ENCODE peak calls at places on chromosomes 4 and X, in four cellular contexts. G is transverse colon, U is breast epithelium, I is psoas muscle. F is an unnamed sample. For H3K9me3, the result is how much of the 10 kb centered on the place peaks cover.

GRCh38 chrX:150363561-150364346 is 637 bp downstream of the MAMLD1 start:
- DNase-seq in G (peak), U (no peak), I (peak), F (no peak)

GRCh38 chr4:136841526-136841925 is 690.8 kb downstream of the PCDH18 start:
- DNase-seq in G (no peak), U (no peak), I (no peak), F (no peak)

GRCh38 chr4:26862381-26862915 is 1.8 kb downstream of the STIM2 start:
- DNase-seq in G (no peak), U (no peak), I (no peak), F (no peak)

GRCh38 chr4:67327245-67327860 is 217.9 kb downstream of the CENPC start:
- DNase-seq in G (peak), U (peak), I (no peak), F (peak)

GRCh38 chr4:75494563-75494962 is 19.6 kb downstream of the RCHY1 start:
- DNase-seq in G (no peak), U (no peak), I (no peak), F (peak)

GRCh38 chrX:40153335-40154221 is 55.8 kb upstream of the BCOR start:
- DNase-seq in G (peak), U (no peak), I (peak), F (no peak)

GRCh38 chr4:26069218-26069617 is 155.2 kb downstream of the SMIM20 start:
- DNase-seq in G (no peak), U (no peak), I (no peak), F (peak)

GRCh38 chr4:150348079-150348478 is 233.9 kb upstream of the MAB21L2 start:
- DNase-seq in G (no peak), U (no peak), I (no peak), F (peak)

GRCh38 chrX:48972214-48973164 is 845 bp upstream of the KCND1 start:
- DNase-seq in G (peak), U (no peak), I (peak), F (peak)

GRCh38 chrX:103823591-103823990 is 8.5 kb downstream of the RAB9B start:
- DNase-seq in G (no peak), U (no peak), I (no peak), F (peak)

GRCh38 chr4:155331478-155331877 is 45.3 kb downstream of the MAP9 start:
- DNase-seq in G (no peak), U (no peak), I (no peak), F (no peak)

GRCh38 chrX:107880054-107880610 is 54.5 kb downstream of the MID2 start:
- DNase-seq in G (no peak), U (no peak), I (no peak), F (no peak)

GRCh38 chr4:14168919-14169318 is 541.4 kb upstream of the BOD1L1 start:
- DNase-seq in G (peak), U (peak), I (no peak), F (peak)

GRCh38 chr4:167713756-167714155 is 378.6 kb upstream of the ANXA10 start:
- DNase-seq in G (no peak), U (no peak), I (no peak), F (peak)

GRCh38 chr4:80192937-80193336 is 4.4 kb upstream of the PRDM8 start:
- DNase-seq in G (no peak), U (no peak), I (no peak), F (peak)

GRCh38 chr4:4524364-4524763 is 17.5 kb downstream of the STX18 start:
- DNase-seq in G (no peak), U (no peak), I (no peak), F (no peak)

GRCh38 chrX:101595739-101596419 is 21.9 kb downstream of the ARMCX6 start:
- DNase-seq in G (no peak), U (no peak), I (no peak), F (peak)

GRCh38 chr4:140037353-140038030 is 116.5 kb downstream of the MAML3 start:
- DNase-seq in G (no peak), U (no peak), I (no peak), F (peak)

GRCh38 chr4:132396636-132397035 is 752.5 kb upstream of the PCDH10 start:
- DNase-seq in G (no peak), U (no peak), I (no peak), F (peak)

GRCh38 chrX:150512426-150512825 is 56.0 kb upstream of the MTM1 start:
- DNase-seq in G (no peak), U (no peak), I (no peak), F (no peak)

GRCh38 chr4:67035501-67035900 is 509.8 kb downstream of the CENPC start:
- DNase-seq in G (no peak), U (no peak), I (no peak), F (peak)

GRCh38 chr4:171281359-171281758 is 531.8 kb upstream of the GALNTL6 start:
- DNase-seq in G (no peak), U (no peak), I (no peak), F (no peak)

GRCh38 chrX:42290608-42291007 is 367.3 kb upstream of the CASK start:
- DNase-seq in G (no peak), U (no peak), I (no peak), F (no peak)

GRCh38 chrX:16444353-16444752 is 205.6 kb upstream of the S100G start:
- DNase-seq in G (no peak), U (no peak), I (peak), F (peak)

GRCh38 chr4:1403591-1404572 is 2.4 kb downstream of the NKX1-1 start:
- DNase-seq in G (no peak), U (no peak), I (no peak), F (no peak)

DNA sequence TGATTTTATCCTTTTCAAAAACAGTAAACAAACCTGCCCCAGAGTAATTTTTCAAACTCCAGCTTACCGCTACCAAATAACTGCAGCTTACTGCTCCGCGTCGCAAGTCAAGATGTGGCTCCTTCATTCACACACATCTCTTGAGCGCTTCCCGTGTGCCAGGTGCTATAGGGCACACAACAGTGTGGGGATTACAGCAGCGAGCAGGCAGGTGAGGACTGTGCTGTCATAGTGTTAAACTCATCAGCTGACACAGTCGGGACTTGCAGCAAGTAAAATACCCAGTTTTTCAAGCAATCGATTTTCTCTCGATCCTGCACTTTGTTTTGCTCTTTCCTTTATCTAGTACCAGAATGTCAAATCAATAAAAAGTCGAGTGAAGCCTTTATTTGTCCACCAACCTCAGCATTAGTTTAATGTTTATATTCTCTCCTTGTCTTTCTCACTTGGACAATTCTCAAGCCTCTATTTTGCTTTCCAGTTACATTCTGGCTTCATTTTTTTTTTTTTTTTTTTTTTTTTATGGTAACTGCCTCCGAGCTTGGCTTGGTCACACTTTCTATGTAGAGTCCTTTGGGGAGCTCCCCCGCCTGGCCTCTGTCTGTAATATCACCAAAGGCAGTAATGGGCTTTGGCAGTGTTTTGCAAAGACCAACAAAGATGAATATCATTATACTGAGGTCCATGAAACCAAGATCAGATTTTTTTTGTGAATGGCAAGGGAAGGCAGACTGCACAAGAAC is 8.3 kb upstream of the ASB5 start:
- DNase-seq in G (peak), U (no peak), I (peak), F (peak)
- H3K4me3 ChIP-seq in G (no peak), U (no peak), I (peak), F (no peak)

DNA sequence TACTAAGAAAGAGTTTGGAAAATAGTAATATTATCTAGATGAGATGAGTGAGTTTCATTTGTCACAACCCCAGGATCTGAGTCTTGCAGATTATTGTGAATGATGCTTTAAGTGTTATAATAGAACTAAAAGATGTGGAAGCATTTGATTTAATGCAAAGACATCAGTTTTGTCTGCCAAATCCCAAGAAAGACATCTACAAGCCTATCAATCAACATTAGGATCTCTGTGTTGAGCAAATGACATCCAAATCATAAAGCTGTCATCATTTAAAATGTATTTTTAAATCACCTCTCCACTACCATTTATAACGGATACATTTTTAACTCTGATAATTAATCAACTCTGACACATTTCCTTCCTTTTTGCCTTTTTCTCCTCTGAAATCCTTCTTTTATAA is 310.8 kb upstream of the SLIT2 start:
- DNase-seq in G (no peak), U (no peak), I (no peak), F (no peak)
- H3K9me3 ChIP-seq in G (under half), U (under half), I (under half), F (under half)

GRCh38 chrX:69125094-69125493 is 40.2 kb downstream of the PJA1 start:
- DNase-seq in G (no peak), U (no peak), I (no peak), F (no peak)

GRCh38 chrX:69130448-69130847 is 34.8 kb downstream of the PJA1 start:
- DNase-seq in G (no peak), U (no peak), I (no peak), F (no peak)

GRCh38 chrX:69126642-69127041 is 38.6 kb downstream of the PJA1 start:
- DNase-seq in G (no peak), U (no peak), I (no peak), F (no peak)

GRCh38 chrX:69127466-69127865 is 37.8 kb downstream of the PJA1 start:
- DNase-seq in G (no peak), U (no peak), I (no peak), F (no peak)

DNA sequence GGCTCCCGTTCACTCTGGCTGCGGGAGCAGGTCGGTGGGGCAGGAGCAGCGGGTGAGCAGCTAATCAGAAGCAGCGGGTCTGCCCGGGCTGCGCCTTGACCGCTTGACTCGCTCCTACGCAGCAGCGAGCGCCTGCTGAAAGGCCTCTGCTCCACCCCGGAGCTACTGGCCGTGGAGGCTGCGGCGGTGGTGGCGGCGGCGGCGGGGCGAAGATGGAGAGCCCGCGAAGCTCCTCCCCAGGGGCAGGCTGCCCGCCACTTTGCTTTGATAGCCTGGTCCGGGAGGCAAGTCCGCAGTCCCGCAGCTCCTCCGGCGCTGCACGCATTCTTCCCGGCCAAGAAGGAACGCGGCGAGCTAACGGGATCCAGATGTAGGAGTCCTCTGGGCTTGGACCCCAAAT is 36.7 kb downstream of the PJA1 start:
- DNase-seq in G (no peak), U (no peak), I (no peak), F (peak)
- H3K4me3 ChIP-seq in G (no peak), U (peak), I (peak), F (no peak)

DNA sequence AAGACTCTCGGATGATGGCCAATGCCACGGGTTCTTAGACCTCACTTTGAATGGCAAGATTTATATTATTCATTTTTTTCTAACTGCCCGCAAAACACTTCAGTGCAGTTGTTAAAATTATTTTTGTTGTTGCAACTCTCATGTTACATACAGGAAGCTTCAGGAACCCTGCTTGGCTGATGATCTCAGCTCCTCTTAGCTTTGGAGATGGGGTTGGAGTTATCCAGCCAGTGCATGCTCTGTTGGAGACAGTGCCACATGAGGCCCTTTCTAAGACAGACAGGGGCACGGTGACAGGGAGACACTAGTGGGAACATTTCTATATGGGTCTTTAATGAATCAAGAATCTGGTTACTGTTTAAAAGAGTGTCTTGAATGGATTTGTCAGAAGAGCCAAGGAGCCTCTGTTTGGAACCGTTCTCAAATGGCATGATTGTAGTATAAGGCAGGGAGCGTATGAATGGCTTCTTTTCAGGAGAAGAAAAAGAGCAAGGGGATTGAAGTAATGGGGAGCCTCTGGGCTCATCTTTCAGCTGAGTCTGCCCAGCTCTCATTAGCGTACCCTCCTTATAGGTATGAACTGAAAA is 61.9 kb upstream of the ENPP6 start:
- DNase-seq in G (no peak), U (no peak), I (no peak), F (no peak)
- H3K9me3 ChIP-seq in G (under half), U (under half), I (under half), F (under half)

DNA sequence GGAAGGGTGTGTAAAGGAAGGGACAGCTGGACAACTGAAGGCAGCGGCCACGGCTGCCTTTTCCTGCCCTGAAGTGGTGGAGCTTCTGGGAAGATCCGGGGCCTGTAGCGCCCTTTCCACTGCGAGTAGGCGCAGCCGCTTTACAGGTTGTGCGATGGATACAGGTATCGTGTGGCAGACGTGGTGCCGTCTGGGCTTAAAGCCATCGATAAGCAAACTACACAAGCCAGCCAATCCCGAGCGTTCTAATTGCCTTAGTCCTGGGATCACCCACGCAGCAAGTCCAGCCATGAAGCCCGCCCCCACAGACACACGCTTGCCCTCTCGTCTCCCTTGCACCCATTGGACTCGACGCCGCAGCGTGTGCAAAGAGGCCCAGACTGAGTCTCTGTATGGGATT is 15.4 kb downstream of the NKX6-1 start:
- DNase-seq in G (no peak), U (no peak), I (no peak), F (no peak)
- H3K4me3 ChIP-seq in G (no peak), U (no peak), I (peak), F (no peak)

DNA sequence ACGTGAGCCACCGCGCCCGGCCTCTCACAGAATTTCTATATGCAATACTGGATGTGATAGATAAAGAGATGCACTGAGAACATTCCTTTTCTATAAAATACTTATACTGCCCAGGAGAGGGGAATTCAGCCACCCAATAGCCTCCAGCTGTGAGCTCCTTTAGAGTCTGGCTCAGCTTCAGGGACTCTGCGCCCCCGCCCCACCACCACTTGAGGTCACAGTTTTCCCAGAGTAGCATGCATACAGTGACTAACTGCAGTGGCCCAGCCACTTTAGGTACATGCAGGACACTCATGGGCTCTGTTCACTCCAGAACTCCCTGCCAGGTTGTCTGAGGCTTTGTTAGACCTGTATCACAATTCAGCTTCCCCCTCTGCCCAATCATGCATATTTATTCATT is 144.4 kb upstream of the TET2 start:
- DNase-seq in G (no peak), U (no peak), I (no peak), F (no peak)
- H3K9me3 ChIP-seq in G (under half), U (under half), I (under half), F (under half)